ENCODE peak calls at places on chromosomes 3 and 15, in six cellular contexts. One of them, this sample, is unnamed.
A peak's percentile ranks its signal among the peaks of the same experiment; 100 is the strongest.

GRCh38 chr3:47634996-47635395 is 56.3 kb upstream of the CSPG5 start:
- DNase-seq in A549: no peak
- DNase-seq in K562: no peak
- DNase-seq in SK-N-SH: no peak
- DNase-seq in H1: no peak
- DNase-seq in HepG2: no peak
- DNase-seq in this sample: no peak

GRCh38 chr3:42013652-42014442 is 51.9 kb upstream of the ULK4 start:
- DNase-seq in H1: peak; percentile 62
- DNase-seq in K562: peak; percentile 45
- DNase-seq in HepG2: no peak
- DNase-seq in A549: no peak
- DNase-seq in SK-N-SH: peak; percentile 82
- DNase-seq in this sample: no peak

GRCh38 chr15:98658831-98659699 is 10.7 kb downstream of the IGF1R start:
- DNase-seq in A549: peak; percentile 80
- DNase-seq in K562: peak; percentile 56
- DNase-seq in HepG2: peak; percentile 66
- DNase-seq in SK-N-SH: peak; percentile 75
- DNase-seq in H1: peak; percentile 46
- DNase-seq in this sample: peak; percentile 11

GRCh38 chr3:124078978-124079911 is 87.3 kb upstream of the ROPN1 start:
- DNase-seq in H1: no peak
- DNase-seq in A549: peak; percentile 19
- DNase-seq in HepG2: peak; percentile 40
- DNase-seq in SK-N-SH: peak; percentile 45
- DNase-seq in K562: peak; percentile 40
- DNase-seq in this sample: no peak

GRCh38 chr3:3447671-3448070 is 268.2 kb upstream of the CRBN start:
- DNase-seq in SK-N-SH: no peak
- DNase-seq in H1: no peak
- DNase-seq in A549: no peak
- DNase-seq in HepG2: no peak
- DNase-seq in K562: no peak
- DNase-seq in this sample: no peak

GRCh38 chr3:158458464-158458863 is 112.5 kb upstream of the MLF1 start:
- DNase-seq in HepG2: no peak
- DNase-seq in SK-N-SH: no peak
- DNase-seq in H1: no peak
- DNase-seq in K562: no peak
- DNase-seq in A549: no peak
- DNase-seq in this sample: no peak

GRCh38 chr3:65871305-65872141 is 167.2 kb downstream of the MAGI1 start:
- DNase-seq in K562: no peak
- DNase-seq in HepG2: peak; percentile 38
- DNase-seq in SK-N-SH: peak; percentile 32
- DNase-seq in H1: no peak
- DNase-seq in A549: no peak
- DNase-seq in this sample: no peak

GRCh38 chr15:71463156-71463555 is 347.2 kb upstream of the NR2E3 start:
- DNase-seq in SK-N-SH: no peak
- DNase-seq in HepG2: no peak
- DNase-seq in A549: no peak
- DNase-seq in K562: no peak
- DNase-seq in H1: no peak
- DNase-seq in this sample: no peak

GRCh38 chr3:27310693-27311092 is 58.5 kb downstream of the NEK10 start:
- DNase-seq in A549: no peak
- DNase-seq in K562: no peak
- DNase-seq in SK-N-SH: no peak
- DNase-seq in H1: no peak
- DNase-seq in HepG2: no peak
- DNase-seq in this sample: no peak

GRCh38 chr3:2643606-2644005 is 466.6 kb downstream of the IL5RA start:
- DNase-seq in H1: no peak
- DNase-seq in A549: no peak
- DNase-seq in K562: no peak
- DNase-seq in HepG2: no peak
- DNase-seq in SK-N-SH: no peak
- DNase-seq in this sample: no peak

GRCh38 chr15:50450678-50451077 is 26.5 kb downstream of the USP8 start:
- DNase-seq in HepG2: no peak
- DNase-seq in A549: no peak
- DNase-seq in K562: no peak
- DNase-seq in SK-N-SH: peak; percentile 24
- DNase-seq in H1: no peak
- DNase-seq in this sample: no peak

GRCh38 chr3:58173670-58174472 is 36.9 kb downstream of the DNASE1L3 start:
- DNase-seq in HepG2: peak; percentile 87
- DNase-seq in A549: no peak
- DNase-seq in H1: peak; percentile 81
- DNase-seq in K562: peak; percentile 61
- DNase-seq in SK-N-SH: peak; percentile 63
- DNase-seq in this sample: no peak

GRCh38 chr3:152355744-152356665 is 87.3 kb downstream of the MBNL1 start:
- DNase-seq in SK-N-SH: no peak
- DNase-seq in K562: no peak
- DNase-seq in A549: no peak
- DNase-seq in HepG2: no peak
- DNase-seq in H1: no peak
- DNase-seq in this sample: no peak

DNA sequence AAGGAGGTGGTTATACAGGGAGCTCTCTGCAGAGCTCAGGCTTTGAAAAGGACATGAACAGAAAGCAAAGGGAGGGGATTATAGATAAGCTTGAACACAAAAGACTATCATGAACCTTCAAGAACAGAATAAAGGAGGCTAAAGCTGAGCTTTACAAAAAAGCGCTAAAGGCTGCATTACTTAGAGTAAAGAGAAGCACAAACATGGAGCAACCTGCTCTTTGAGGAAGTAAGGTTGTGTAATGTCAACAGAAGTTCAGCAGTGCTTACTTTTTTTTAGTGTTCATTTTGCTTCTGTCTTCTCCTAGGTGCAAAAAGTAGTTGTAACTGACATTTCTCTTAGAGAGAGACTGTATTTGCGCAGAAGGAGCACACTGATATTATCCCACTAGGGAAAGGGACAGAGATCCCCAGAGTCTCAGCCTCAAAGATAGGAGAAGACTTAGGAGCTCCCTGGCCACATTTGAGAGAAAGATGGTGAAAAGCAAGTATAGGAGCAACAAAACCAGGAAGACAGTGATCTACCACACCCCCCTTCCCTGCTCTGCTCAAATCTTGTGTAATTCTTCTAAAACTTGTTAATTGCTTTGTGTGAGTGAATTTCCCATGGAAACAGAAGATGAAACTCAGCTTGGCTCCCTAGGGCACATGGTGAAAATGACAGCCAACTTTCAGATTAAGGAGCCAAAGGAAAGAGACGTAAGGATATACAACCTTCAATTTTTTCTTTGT is 54.7 kb downstream of the QTRT2 start:
- DNase-seq in A549: no peak
- DNase-seq in H1: no peak
- DNase-seq in HepG2: no peak
- DNase-seq in SK-N-SH: no peak
- DNase-seq in K562: no peak
- DNase-seq in this sample: no peak
- TF ChIP-seq CHD2 in A549: no peak
- TF ChIP-seq CHD2 in H1: no peak
- TF ChIP-seq CHD2 in HepG2: no peak
- TF ChIP-seq CHD2 in SK-N-SH: no peak
- TF ChIP-seq CHD2 in K562: no peak
- TF ChIP-seq CHD2 in this sample: no peak

GRCh38 chr3:4507010-4507596 is 14.0 kb downstream of the ITPR1 start:
- DNase-seq in H1: no peak
- DNase-seq in HepG2: peak; percentile 43
- DNase-seq in SK-N-SH: no peak
- DNase-seq in K562: peak; percentile 32
- DNase-seq in A549: no peak
- DNase-seq in this sample: no peak

GRCh38 chr3:4509983-4510755 is 17.0 kb downstream of the ITPR1 start:
- DNase-seq in HepG2: no peak
- DNase-seq in H1: no peak
- DNase-seq in SK-N-SH: no peak
- DNase-seq in K562: no peak
- DNase-seq in A549: no peak
- DNase-seq in this sample: no peak

GRCh38 chr3:4508048-4508981 is 15.2 kb downstream of the ITPR1 start:
- DNase-seq in SK-N-SH: no peak
- DNase-seq in A549: no peak
- DNase-seq in K562: peak; percentile 66
- DNase-seq in H1: no peak
- DNase-seq in HepG2: no peak
- DNase-seq in this sample: peak; percentile 95

GRCh38 chr3:4506559-4507009 is 13.4 kb downstream of the ITPR1 start:
- DNase-seq in SK-N-SH: no peak
- DNase-seq in A549: no peak
- DNase-seq in K562: no peak
- DNase-seq in H1: no peak
- DNase-seq in HepG2: no peak
- DNase-seq in this sample: no peak

DNA sequence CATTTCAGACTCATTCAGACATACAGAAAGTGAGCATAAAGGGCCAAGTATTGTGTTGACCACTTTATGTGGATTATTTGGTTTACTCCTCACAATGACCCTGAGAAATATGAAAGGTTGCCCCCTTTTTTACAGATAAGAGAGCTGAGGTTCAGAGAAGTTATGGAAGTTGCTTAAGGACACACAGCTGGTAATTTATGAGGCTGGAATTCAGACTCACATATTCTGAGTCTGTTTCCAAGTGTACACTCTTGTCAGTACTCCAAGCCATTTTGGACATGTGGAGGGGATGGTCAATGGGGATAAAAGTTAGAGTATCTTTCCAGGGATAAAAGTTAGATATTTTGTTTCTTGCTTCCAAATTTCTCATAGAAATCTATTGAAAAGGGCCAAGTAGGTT is 15.9 kb downstream of the ITPR1 start:
- DNase-seq in A549: no peak
- DNase-seq in H1: no peak
- DNase-seq in SK-N-SH: no peak
- DNase-seq in HepG2: no peak
- DNase-seq in K562: no peak
- DNase-seq in this sample: no peak
- TF ChIP-seq CHD2 in A549: no peak
- TF ChIP-seq CHD2 in H1: no peak
- TF ChIP-seq CHD2 in SK-N-SH: no peak
- TF ChIP-seq CHD2 in HepG2: no peak
- TF ChIP-seq CHD2 in K562: no peak
- TF ChIP-seq CHD2 in this sample: no peak

GRCh38 chr3:187914231-187914630 is 169.0 kb upstream of the BCL6 start:
- DNase-seq in HepG2: peak; percentile 13
- DNase-seq in K562: no peak
- DNase-seq in SK-N-SH: no peak
- DNase-seq in A549: no peak
- DNase-seq in H1: no peak
- DNase-seq in this sample: no peak
- TF ChIP-seq CHD2 in HepG2: no peak
- TF ChIP-seq CHD2 in K562: no peak
- TF ChIP-seq CHD2 in SK-N-SH: no peak
- TF ChIP-seq CHD2 in A549: no peak
- TF ChIP-seq CHD2 in H1: no peak
- TF ChIP-seq CHD2 in this sample: no peak

GRCh38 chr15:60871152-60871551 is 357.9 kb downstream of the RORA start:
- DNase-seq in HepG2: no peak
- DNase-seq in SK-N-SH: no peak
- DNase-seq in K562: no peak
- DNase-seq in H1: no peak
- DNase-seq in A549: no peak
- DNase-seq in this sample: no peak
- TF ChIP-seq CHD2 in HepG2: no peak
- TF ChIP-seq CHD2 in SK-N-SH: no peak
- TF ChIP-seq CHD2 in K562: no peak
- TF ChIP-seq CHD2 in H1: no peak
- TF ChIP-seq CHD2 in A549: no peak
- TF ChIP-seq CHD2 in this sample: no peak

DNA sequence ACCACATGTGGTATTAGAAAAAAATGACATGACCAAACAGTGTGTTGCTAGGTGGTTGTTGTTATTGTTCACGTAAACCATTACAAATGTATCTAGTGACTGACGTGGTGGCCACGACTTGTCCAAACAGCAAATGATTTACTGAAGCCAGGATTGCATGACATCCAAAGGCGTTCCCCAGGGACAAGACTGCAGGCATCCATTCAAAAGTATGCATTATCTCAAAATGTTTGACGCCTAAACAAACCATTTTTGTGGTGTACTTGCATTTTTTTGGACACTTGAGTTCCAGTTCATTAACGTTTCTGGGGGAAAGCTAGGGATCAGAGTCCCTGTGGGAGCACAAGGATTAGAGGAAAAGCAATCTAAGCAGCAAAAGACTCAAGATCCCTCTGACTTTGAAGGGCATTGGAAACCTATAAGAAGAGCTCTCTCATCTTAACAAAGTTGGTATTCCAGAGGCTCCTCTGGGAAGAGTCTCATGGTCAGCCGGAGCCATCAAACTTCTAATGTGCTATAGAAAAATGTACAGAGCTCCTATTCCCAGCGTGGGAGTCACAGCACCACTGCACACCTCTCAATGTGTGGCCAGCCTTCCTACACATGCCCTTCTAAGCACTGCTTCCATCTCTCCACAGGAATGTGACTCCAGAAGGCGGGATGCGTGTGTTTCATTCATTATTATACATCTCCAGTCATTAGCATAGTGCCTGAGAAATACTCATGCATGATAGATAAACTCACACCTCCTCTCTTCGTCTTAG is 62.9 kb downstream of the FBN1 start:
- DNase-seq in K562: no peak
- DNase-seq in SK-N-SH: no peak
- DNase-seq in A549: no peak
- DNase-seq in H1: no peak
- DNase-seq in HepG2: no peak
- DNase-seq in this sample: no peak
- TF ChIP-seq CHD2 in K562: no peak
- TF ChIP-seq CHD2 in SK-N-SH: no peak
- TF ChIP-seq CHD2 in A549: no peak
- TF ChIP-seq CHD2 in H1: no peak
- TF ChIP-seq CHD2 in HepG2: no peak
- TF ChIP-seq CHD2 in this sample: no peak

GRCh38 chr3:33314993-33315392 is 37.8 kb downstream of the FBXL2 start:
- DNase-seq in K562: no peak
- DNase-seq in SK-N-SH: no peak
- DNase-seq in HepG2: no peak
- DNase-seq in A549: no peak
- DNase-seq in H1: no peak
- DNase-seq in this sample: no peak
- TF ChIP-seq CHD2 in K562: no peak
- TF ChIP-seq CHD2 in SK-N-SH: no peak
- TF ChIP-seq CHD2 in HepG2: no peak
- TF ChIP-seq CHD2 in A549: no peak
- TF ChIP-seq CHD2 in H1: no peak
- TF ChIP-seq CHD2 in this sample: no peak

DNA sequence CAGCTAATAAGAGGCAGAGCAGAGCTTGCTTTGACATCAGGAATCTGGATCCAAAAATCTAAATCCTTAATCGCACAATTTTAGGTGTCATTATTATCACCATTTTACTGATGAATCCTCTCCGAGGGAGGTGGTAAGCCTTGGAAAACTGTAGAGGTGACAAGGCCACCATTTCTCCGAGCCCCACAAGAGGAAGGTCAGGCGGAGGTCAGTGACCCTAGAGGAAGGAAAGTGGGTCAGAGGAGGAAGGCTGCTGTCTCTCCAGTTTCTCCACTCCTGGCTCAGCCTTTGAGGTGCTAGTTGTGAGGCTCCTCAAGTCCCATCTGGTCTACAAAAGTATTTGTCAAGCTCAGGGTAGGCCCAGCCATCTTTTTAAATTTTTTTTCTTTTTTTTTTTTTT is 3.2 kb downstream of the DVL3 start:
- DNase-seq in HepG2: no peak
- DNase-seq in SK-N-SH: no peak
- DNase-seq in H1: no peak
- DNase-seq in A549: no peak
- DNase-seq in K562: no peak
- DNase-seq in this sample: no peak
- TF ChIP-seq CHD2 in HepG2: no peak
- TF ChIP-seq CHD2 in SK-N-SH: no peak
- TF ChIP-seq CHD2 in H1: no peak
- TF ChIP-seq CHD2 in A549: no peak
- TF ChIP-seq CHD2 in K562: no peak
- TF ChIP-seq CHD2 in this sample: no peak

This sample was measured in GM12878.